ENCODE peak calls at places on chromosomes 3 and 15, in ten cellular contexts. One of them, this sample, is unnamed.

GRCh38 chr15:89828324-89829145 is 13.9 kb upstream of the ANPEP start:
- DNase-seq in A549: peak; percentile 32
- DNase-seq in SK-N-SH: no peak
- DNase-seq in upper lobe of left lung: peak; percentile 58
- DNase-seq in esophagus muscularis mucosa: no peak
- DNase-seq in sigmoid colon: peak; percentile 83
- DNase-seq in GM12878: no peak
- DNase-seq in ovary: peak; percentile 42
- DNase-seq in stomach: peak; percentile 57
- DNase-seq in tibial nerve: peak; percentile 49
- DNase-seq in this sample: peak; percentile 42

GRCh38 chr3:194287977-194288706 is 63.0 kb downstream of the CPN2 start:
- DNase-seq in esophagus muscularis mucosa: no peak
- DNase-seq in tibial nerve: no peak
- DNase-seq in A549: no peak
- DNase-seq in SK-N-SH: no peak
- DNase-seq in ovary: peak; percentile 2
- DNase-seq in stomach: no peak
- DNase-seq in GM12878: no peak
- DNase-seq in upper lobe of left lung: no peak
- DNase-seq in sigmoid colon: peak; percentile 26
- DNase-seq in this sample: no peak

GRCh38 chr3:96843505-96844203 is 29.3 kb downstream of the EPHA6 start:
- DNase-seq in SK-N-SH: no peak
- DNase-seq in GM12878: no peak
- DNase-seq in esophagus muscularis mucosa: no peak
- DNase-seq in ovary: no peak
- DNase-seq in A549: no peak
- DNase-seq in sigmoid colon: no peak
- DNase-seq in stomach: no peak
- DNase-seq in tibial nerve: no peak
- DNase-seq in upper lobe of left lung: no peak
- DNase-seq in this sample: no peak

GRCh38 chr3:52065264-52065756 is 8.9 kb upstream of the DUSP7 start:
- DNase-seq in sigmoid colon: no peak
- DNase-seq in SK-N-SH: no peak
- DNase-seq in tibial nerve: no peak
- DNase-seq in upper lobe of left lung: peak; percentile 85
- DNase-seq in esophagus muscularis mucosa: no peak
- DNase-seq in stomach: peak; percentile 65
- DNase-seq in GM12878: no peak
- DNase-seq in A549: no peak
- DNase-seq in ovary: no peak
- DNase-seq in this sample: peak; percentile 34

GRCh38 chr3:187361835-187362234 is 6.3 kb upstream of the RTP4 start:
- DNase-seq in sigmoid colon: no peak
- DNase-seq in esophagus muscularis mucosa: no peak
- DNase-seq in GM12878: no peak
- DNase-seq in ovary: no peak
- DNase-seq in A549: no peak
- DNase-seq in tibial nerve: no peak
- DNase-seq in upper lobe of left lung: no peak
- DNase-seq in SK-N-SH: no peak
- DNase-seq in stomach: no peak
- DNase-seq in this sample: no peak

GRCh38 chr3:48999085-48999858 is 7.9 kb upstream of the WDR6 start:
- DNase-seq in esophagus muscularis mucosa: no peak
- DNase-seq in A549: no peak
- DNase-seq in tibial nerve: no peak
- DNase-seq in sigmoid colon: no peak
- DNase-seq in ovary: no peak
- DNase-seq in upper lobe of left lung: no peak
- DNase-seq in stomach: no peak
- DNase-seq in SK-N-SH: no peak
- DNase-seq in GM12878: no peak
- DNase-seq in this sample: no peak

GRCh38 chr3:9730747-9731205 is 759 bp upstream of the BRPF1 start:
- DNase-seq in A549: no peak
- DNase-seq in ovary: no peak
- DNase-seq in tibial nerve: no peak
- DNase-seq in SK-N-SH: no peak
- DNase-seq in esophagus muscularis mucosa: no peak
- DNase-seq in upper lobe of left lung: no peak
- DNase-seq in stomach: no peak
- DNase-seq in sigmoid colon: no peak
- DNase-seq in GM12878: no peak
- DNase-seq in this sample: no peak

GRCh38 chr3:57199895-57200297 is at the start of gene HESX1:
- DNase-seq in ovary: no peak
- DNase-seq in upper lobe of left lung: no peak
- DNase-seq in GM12878: no peak
- DNase-seq in esophagus muscularis mucosa: no peak
- DNase-seq in tibial nerve: no peak
- DNase-seq in SK-N-SH: no peak
- DNase-seq in A549: no peak
- DNase-seq in stomach: no peak
- DNase-seq in sigmoid colon: no peak
- DNase-seq in this sample: no peak

DNA sequence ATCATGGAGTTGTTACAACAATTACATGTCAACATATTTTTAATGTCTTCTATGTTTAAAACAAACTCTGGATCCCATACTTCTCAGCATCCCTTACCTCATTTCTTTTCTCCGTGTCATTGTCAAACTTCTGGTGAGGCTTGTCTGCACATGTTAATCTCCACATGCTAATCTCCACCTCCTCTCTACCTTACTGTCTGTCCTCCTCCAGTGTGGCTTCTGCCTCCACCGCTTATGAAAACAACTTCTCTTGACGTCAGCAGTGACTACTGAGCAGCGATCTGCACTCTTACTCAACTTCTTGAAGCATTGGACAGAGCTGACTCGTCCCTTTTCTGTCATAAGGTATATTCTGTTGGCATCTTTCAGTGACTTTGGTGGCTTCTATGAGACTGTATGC is 338.2 kb upstream of the THRB start:
- DNase-seq in A549: peak; percentile 20
- DNase-seq in tibial nerve: no peak
- DNase-seq in stomach: no peak
- DNase-seq in GM12878: no peak
- DNase-seq in ovary: no peak
- DNase-seq in upper lobe of left lung: no peak
- DNase-seq in SK-N-SH: no peak
- DNase-seq in sigmoid colon: no peak
- DNase-seq in esophagus muscularis mucosa: no peak
- DNase-seq in this sample: no peak
- TF ChIP-seq EP300 in A549: no peak
- TF ChIP-seq EP300 in tibial nerve: no peak
- TF ChIP-seq EP300 in stomach: no peak
- TF ChIP-seq EP300 in GM12878: no peak
- TF ChIP-seq EP300 in ovary: no peak
- TF ChIP-seq EP300 in upper lobe of left lung: no peak
- TF ChIP-seq EP300 in SK-N-SH: no peak
- TF ChIP-seq EP300 in sigmoid colon: no peak
- TF ChIP-seq EP300 in esophagus muscularis mucosa: no peak
- TF ChIP-seq EP300 in this sample: no peak

GRCh38 chr3:42904076-42904475 is 1.9 kb upstream of the ZNF662 start:
- DNase-seq in GM12878: no peak
- DNase-seq in stomach: no peak
- DNase-seq in upper lobe of left lung: no peak
- DNase-seq in sigmoid colon: no peak
- DNase-seq in ovary: no peak
- DNase-seq in tibial nerve: no peak
- DNase-seq in A549: no peak
- DNase-seq in SK-N-SH: no peak
- DNase-seq in esophagus muscularis mucosa: no peak
- DNase-seq in this sample: no peak

GRCh38 chr3:42905740-42906084 is 230 bp upstream of the ZNF662 start:
- DNase-seq in ovary: no peak
- DNase-seq in SK-N-SH: no peak
- DNase-seq in esophagus muscularis mucosa: no peak
- DNase-seq in upper lobe of left lung: no peak
- DNase-seq in tibial nerve: no peak
- DNase-seq in GM12878: no peak
- DNase-seq in A549: no peak
- DNase-seq in stomach: no peak
- DNase-seq in sigmoid colon: no peak
- DNase-seq in this sample: no peak

GRCh38 chr3:42908675-42909074 is 2.7 kb downstream of the ZNF662 start:
- DNase-seq in SK-N-SH: no peak
- DNase-seq in tibial nerve: no peak
- DNase-seq in esophagus muscularis mucosa: peak; percentile 57
- DNase-seq in sigmoid colon: no peak
- DNase-seq in ovary: no peak
- DNase-seq in upper lobe of left lung: no peak
- DNase-seq in stomach: no peak
- DNase-seq in A549: no peak
- DNase-seq in GM12878: no peak
- DNase-seq in this sample: no peak

GRCh38 chr3:42906905-42907183 is 902 bp downstream of the ZNF662 start:
- DNase-seq in GM12878: no peak
- DNase-seq in esophagus muscularis mucosa: no peak
- DNase-seq in sigmoid colon: no peak
- DNase-seq in upper lobe of left lung: no peak
- DNase-seq in stomach: no peak
- DNase-seq in SK-N-SH: no peak
- DNase-seq in tibial nerve: no peak
- DNase-seq in A549: no peak
- DNase-seq in ovary: no peak
- DNase-seq in this sample: no peak

DNA sequence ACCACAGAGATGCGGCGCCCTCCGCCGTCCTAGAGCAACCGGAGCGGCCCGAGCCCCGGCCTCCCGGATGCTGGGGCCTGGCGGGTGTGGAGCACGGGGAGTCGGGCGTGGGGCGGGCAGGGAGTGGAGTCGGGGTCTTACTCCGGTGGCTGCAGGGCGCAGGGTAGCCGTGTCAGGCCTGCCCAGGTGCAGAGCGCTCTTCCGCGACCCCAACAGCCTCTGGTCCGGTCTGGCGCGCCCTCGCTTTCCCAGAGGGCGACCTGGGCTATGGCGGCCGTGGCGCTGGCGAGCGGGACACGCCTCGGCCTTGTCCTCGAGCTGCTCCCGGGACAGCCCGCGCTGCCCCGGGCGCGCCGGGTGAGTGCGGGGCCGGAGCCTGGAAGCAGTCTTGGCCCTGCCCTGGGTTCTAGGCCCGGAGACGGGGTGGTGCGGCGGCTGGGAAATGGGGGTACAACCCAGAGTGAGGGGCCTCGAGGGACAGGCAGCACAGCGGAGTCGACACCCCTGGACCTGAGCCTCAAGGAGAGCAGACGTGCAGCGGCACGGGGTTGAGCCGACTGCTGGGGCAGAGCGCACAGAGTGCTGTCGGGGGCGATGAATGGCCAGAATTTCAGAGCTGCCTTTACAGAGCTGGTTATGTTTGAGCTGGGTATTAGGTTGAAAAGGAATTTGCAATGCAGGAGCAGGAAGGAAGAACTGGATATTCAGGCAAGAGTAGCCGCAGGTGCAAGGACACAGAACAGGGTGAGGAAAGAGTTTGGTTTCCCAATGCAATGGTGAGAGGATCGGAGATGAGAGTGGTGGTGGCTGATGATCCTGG is at the start of gene ZNF662:
- DNase-seq in ovary: peak; percentile 77
- DNase-seq in sigmoid colon: peak; percentile 80
- DNase-seq in A549: no peak
- DNase-seq in SK-N-SH: peak; percentile 88
- DNase-seq in GM12878: no peak
- DNase-seq in upper lobe of left lung: peak; percentile 35
- DNase-seq in esophagus muscularis mucosa: no peak
- DNase-seq in tibial nerve: peak; percentile 27
- DNase-seq in stomach: peak; percentile 36
- DNase-seq in this sample: peak; percentile 42
- H3K4me3 ChIP-seq in ovary: peak within 1 kb of the TSS; percentile 76
- H3K4me3 ChIP-seq in sigmoid colon: peak within 1 kb of the TSS; percentile 69
- H3K4me3 ChIP-seq in A549: no peak within 1 kb of the TSS
- H3K4me3 ChIP-seq in SK-N-SH: peak within 1 kb of the TSS; percentile 43
- H3K4me3 ChIP-seq in GM12878: no peak within 1 kb of the TSS
- H3K4me3 ChIP-seq in upper lobe of left lung: peak within 1 kb of the TSS; percentile 57
- H3K4me3 ChIP-seq in esophagus muscularis mucosa: peak within 1 kb of the TSS; percentile 64
- H3K4me3 ChIP-seq in tibial nerve: peak within 1 kb of the TSS; percentile 50
- H3K4me3 ChIP-seq in stomach: peak within 1 kb of the TSS; percentile 60
- H3K4me3 ChIP-seq in this sample: peak within 1 kb of the TSS; percentile 63

DNA sequence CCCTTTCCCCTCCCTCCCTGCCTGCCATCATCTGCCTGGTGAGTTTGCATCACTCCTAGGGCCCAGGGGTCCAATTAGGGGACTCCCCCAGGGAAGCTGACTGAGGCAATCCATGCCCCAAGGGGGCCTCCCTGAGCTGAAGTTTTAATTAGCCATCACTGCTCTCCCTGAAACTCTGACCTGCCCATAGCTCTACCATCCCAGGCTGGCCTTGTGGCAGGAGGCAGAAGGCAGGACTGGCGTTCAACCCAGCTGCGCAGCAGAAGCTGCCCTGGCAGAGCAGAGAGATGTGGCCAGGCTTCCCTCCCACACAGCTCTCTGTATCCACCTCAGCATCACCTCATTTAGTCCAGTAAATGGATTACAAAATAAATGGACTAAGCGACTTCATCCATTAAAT is 7.7 kb upstream of the C15orf39 start:
- DNase-seq in GM12878: no peak
- DNase-seq in A549: no peak
- DNase-seq in upper lobe of left lung: no peak
- DNase-seq in ovary: no peak
- DNase-seq in tibial nerve: no peak
- DNase-seq in sigmoid colon: no peak
- DNase-seq in SK-N-SH: no peak
- DNase-seq in esophagus muscularis mucosa: no peak
- DNase-seq in stomach: no peak
- DNase-seq in this sample: no peak
- TF ChIP-seq EP300 in GM12878: no peak
- TF ChIP-seq EP300 in A549: no peak
- TF ChIP-seq EP300 in upper lobe of left lung: no peak
- TF ChIP-seq EP300 in ovary: no peak
- TF ChIP-seq EP300 in tibial nerve: no peak
- TF ChIP-seq EP300 in sigmoid colon: no peak
- TF ChIP-seq EP300 in SK-N-SH: no peak
- TF ChIP-seq EP300 in esophagus muscularis mucosa: no peak
- TF ChIP-seq EP300 in stomach: no peak
- TF ChIP-seq EP300 in this sample: no peak

DNA sequence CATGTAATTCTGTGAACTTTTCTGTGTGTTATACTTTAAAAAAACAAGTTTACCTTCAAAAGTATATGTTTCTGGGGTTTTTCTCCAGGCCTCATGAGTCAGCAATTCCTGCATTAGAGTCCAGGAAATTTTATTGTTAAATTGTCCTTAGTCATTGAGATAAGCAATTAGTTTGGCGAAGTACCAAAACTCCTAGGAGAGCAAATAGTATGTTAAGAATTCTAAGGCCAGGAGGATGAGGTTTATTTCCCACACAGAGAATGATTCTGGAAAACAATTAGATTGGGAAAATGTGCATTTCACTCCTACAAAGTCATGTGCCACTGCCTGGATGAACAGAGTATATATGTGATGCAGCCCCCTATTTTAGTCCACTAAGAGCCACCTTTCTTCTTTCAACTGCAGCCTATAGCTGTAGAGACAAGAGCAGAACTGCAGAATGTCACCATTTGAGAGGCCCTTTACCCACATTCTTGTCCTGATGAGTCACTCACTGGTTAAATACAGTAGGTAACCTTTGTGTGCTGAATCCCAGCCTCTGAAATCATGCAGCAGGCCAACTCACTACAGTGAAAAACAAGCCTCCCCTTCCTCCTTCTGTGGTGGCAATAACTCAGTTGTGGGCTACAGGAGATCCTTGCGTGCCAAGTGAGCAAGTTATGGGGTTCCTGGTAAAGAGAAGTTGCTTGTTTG is 452.8 kb upstream of the THBS1 start:
- DNase-seq in esophagus muscularis mucosa: no peak
- DNase-seq in sigmoid colon: no peak
- DNase-seq in SK-N-SH: no peak
- DNase-seq in upper lobe of left lung: peak; percentile 42
- DNase-seq in A549: peak; percentile 96
- DNase-seq in stomach: no peak
- DNase-seq in GM12878: no peak
- DNase-seq in tibial nerve: no peak
- DNase-seq in ovary: no peak
- DNase-seq in this sample: peak; percentile 12
- H3K4me3 ChIP-seq in esophagus muscularis mucosa: no peak overlapping the region
- H3K4me3 ChIP-seq in sigmoid colon: no peak overlapping the region
- H3K4me3 ChIP-seq in SK-N-SH: no peak overlapping the region
- H3K4me3 ChIP-seq in upper lobe of left lung: no peak overlapping the region
- H3K4me3 ChIP-seq in A549: no peak overlapping the region
- H3K4me3 ChIP-seq in stomach: no peak overlapping the region
- H3K4me3 ChIP-seq in GM12878: no peak overlapping the region
- H3K4me3 ChIP-seq in tibial nerve: no peak overlapping the region
- H3K4me3 ChIP-seq in ovary: no peak overlapping the region
- H3K4me3 ChIP-seq in this sample: no peak overlapping the region

This sample was measured in transverse colon.